ENCODE peak calls at places on chromosomes 16 and 17, in four cellular contexts. N is midbrain, S is retina, J is HFF-Myc. W is an unnamed sample.

GRCh38 chr16:86083382-86084002 is 184.5 kb downstream of the IRF8 start:
- DNase-seq in N (no peak), S (no peak), J (no peak), W (no peak)

GRCh38 chr17:82941021-82942001 is 101.5 kb upstream of the ZNF750 start:
- DNase-seq in S (no peak), N (no peak), J (no peak), W (no peak)

GRCh38 chr17:61335845-61336655 is 63.6 kb upstream of the TBX2 start:
- DNase-seq in J (no peak), N (no peak), S (no peak), W (no peak)

GRCh38 chr17:9468937-9469336 is 106.7 kb downstream of the STX8 start:
- DNase-seq in N (no peak), S (no peak), J (no peak), W (no peak)

GRCh38 chr16:83588070-83588469 is 219.7 kb upstream of the HSBP1 start:
- DNase-seq in N (no peak), J (no peak), S (no peak), W (no peak)

GRCh38 chr17:68302066-68302564 is 10.8 kb downstream of the ARSG start:
- DNase-seq in J (no peak), S (peak; percentile 52), N (no peak), W (peak; percentile 87)

GRCh38 chr16:27429981-27430441 is 28.0 kb downstream of the IL21R start:
- DNase-seq in N (no peak), J (no peak), S (no peak), W (no peak)

GRCh38 chr17:69677130-69677529 is 262.6 kb downstream of the MAP2K6 start:
- DNase-seq in N (peak; percentile 15), J (no peak), S (no peak), W (peak; percentile 32)

GRCh38 chr16:69314534-69314933 is 3.4 kb downstream of the VPS4A start:
- DNase-seq in S (no peak), J (no peak), N (no peak), W (no peak)

GRCh38 chr17:8222630-8223355 is 12.4 kb upstream of the AURKB start:
- DNase-seq in J (peak; percentile 92), S (peak; percentile 96), N (peak; percentile 94), W (peak; percentile 75)

GRCh38 chr16:1141201-1141600 is 11.7 kb upstream of the CACNA1H start:
- DNase-seq in S (no peak), N (no peak), J (no peak), W (no peak)

GRCh38 chr17:57562231-57562630 is 182.9 kb downstream of the CCDC182 start:
- DNase-seq in N (no peak), J (no peak), S (no peak), W (no peak)

GRCh38 chr16:89084411-89084810 is 9.2 kb upstream of the ACSF3 start:
- DNase-seq in S (no peak), N (no peak), J (no peak), W (no peak)

GRCh38 chr17:58191259-58191896 is 1.1 kb upstream of the EPX start:
- DNase-seq in J (no peak), N (no peak), S (no peak), W (no peak)

GRCh38 chr16:11084484-11085024 is 140.2 kb downstream of the CLEC16A start:
- DNase-seq in N (no peak), J (peak; percentile 91), S (no peak), W (no peak)

GRCh38 chr17:67831268-67831667 is 6.0 kb downstream of the BPTF start:
- DNase-seq in J (no peak), S (no peak), N (no peak), W (no peak)

GRCh38 chr16:85515830-85516397 is 97.2 kb upstream of the GSE1 start:
- DNase-seq in S (no peak), N (no peak), J (no peak), W (no peak)

GRCh38 chr17:48871551-48872351 is 20.8 kb upstream of the ATP5MC1 start:
- DNase-seq in S (no peak), N (no peak), J (no peak), W (no peak)

W was measured in pulmonary artery endothelial cell.